ENCODE peak calls at places on chromosomes 6 and 20, in ten cellular contexts. E, I, B, C, S, Q, U, W, H and D are unnamed samples.

GRCh38 chr20:56414842-56415765 is 3.0 kb downstream of the CASS4 start:
- DNase-seq in E (no peak), I (no peak), B (peak), C (peak), S (no peak), Q (no peak), U (no peak), W (no peak), H (no peak), D (no peak)

GRCh38 chr6:21999012-21999528 is 297.8 kb downstream of the PRL start:
- DNase-seq in E (no peak), I (no peak), B (peak), C (no peak), S (no peak), Q (no peak), U (peak), W (no peak), H (no peak), D (no peak)

GRCh38 chr6:8113260-8113659 is 10.9 kb upstream of the EEF1E1 start:
- DNase-seq in E (no peak), I (no peak), B (peak), C (no peak), S (no peak), Q (no peak), U (no peak), W (no peak), H (no peak), D (no peak)

GRCh38 chr20:34705383-34706021 is 1.4 kb downstream of the TP53INP2 start:
- DNase-seq in E (peak), I (no peak), B (peak), C (no peak), S (no peak), Q (no peak), U (peak), W (no peak), H (no peak), D (no peak)

GRCh38 chr6:107115695-107116327 is 496 bp upstream of the BEND3 start:
- DNase-seq in E (peak), I (peak), B (peak), C (peak), S (peak), Q (peak), U (peak), W (peak), H (peak), D (no peak)

GRCh38 chr20:62433655-62434054 is 6.3 kb upstream of the RBBP8NL start:
- DNase-seq in E (no peak), I (no peak), B (peak), C (no peak), S (no peak), Q (no peak), U (no peak), W (no peak), H (no peak), D (no peak)

GRCh38 chr20:46371656-46372055 is 34.8 kb downstream of the ELMO2 start:
- DNase-seq in E (no peak), I (no peak), B (peak), C (no peak), S (no peak), Q (no peak), U (no peak), W (no peak), H (no peak), D (no peak)

GRCh38 chr6:41598670-41599014 is 39.6 kb upstream of the MDFI start:
- DNase-seq in E (no peak), I (no peak), B (no peak), C (no peak), S (no peak), Q (no peak), U (no peak), W (no peak), H (no peak), D (peak)

GRCh38 chr20:63102720-63103375 is 96.1 kb upstream of the BHLHE23 start:
- DNase-seq in E (peak), I (peak), B (peak), C (peak), S (peak), Q (no peak), U (no peak), W (no peak), H (no peak), D (peak)

GRCh38 chr6:112372213-112372806 is 25.2 kb downstream of the RFPL4B start:
- DNase-seq in E (peak), I (no peak), B (peak), C (no peak), S (no peak), Q (peak), U (peak), W (no peak), H (no peak), D (no peak)

GRCh38 chr20:64150756-64151633 is 13.3 kb upstream of the MYT1 start:
- DNase-seq in E (no peak), I (no peak), B (no peak), C (no peak), S (no peak), Q (no peak), U (no peak), W (no peak), H (no peak), D (peak)

GRCh38 chr20:684676-685319 is 9.2 kb upstream of the SCRT2 start:
- DNase-seq in E (no peak), I (no peak), B (no peak), C (no peak), S (no peak), Q (no peak), U (no peak), W (no peak), H (no peak), D (no peak)

GRCh38 chr20:8624616-8625015 is 444.3 kb upstream of the PLCB4 start:
- DNase-seq in E (no peak), I (no peak), B (no peak), C (no peak), S (no peak), Q (no peak), U (no peak), W (no peak), H (no peak), D (no peak)

GRCh38 chr6:1798303-1798964 is 188.7 kb downstream of the FOXC1 start:
- DNase-seq in E (no peak), I (no peak), B (peak), C (no peak), S (no peak), Q (no peak), U (no peak), W (no peak), H (no peak), D (no peak)

GRCh38 chr6:88663801-88664200 is 299.6 kb downstream of the RNGTT start:
- DNase-seq in E (no peak), I (no peak), B (no peak), C (no peak), S (no peak), Q (no peak), U (no peak), W (no peak), H (no peak), D (no peak)

GRCh38 chr6:53770690-53771320 is 24.0 kb upstream of the LRRC1 start:
- DNase-seq in E (no peak), I (no peak), B (peak), C (no peak), S (no peak), Q (no peak), U (no peak), W (no peak), H (no peak), D (no peak)

GRCh38 chr6:30244560-30244959 is 31.4 kb upstream of the TRIM26 start:
- DNase-seq in E (no peak), I (no peak), B (no peak), C (no peak), S (no peak), Q (no peak), U (no peak), W (no peak), H (no peak), D (no peak)

GRCh38 chr6:42512498-42513042 is 51.3 kb upstream of the UBR2 start:
- DNase-seq in E (no peak), I (no peak), B (no peak), C (no peak), S (no peak), Q (no peak), U (no peak), W (no peak), H (no peak), D (no peak)

GRCh38 chr6:120774275-120774674 is 560.0 kb downstream of the TBC1D32 start:
- DNase-seq in E (no peak), I (no peak), B (no peak), C (no peak), S (no peak), Q (no peak), U (peak), W (no peak), H (no peak), D (no peak)